ENCODE peak calls at places on chromosomes 2 and 18, in four cellular contexts. K, X, F and P are unnamed samples.

GRCh38 chr2:170862503-170862902 is 45.8 kb downstream of the GAD1 start:
- DNase-seq in K (no peak), X (no peak), F (no peak), P (no peak)

GRCh38 chr2:216195565-216195978 is 86.4 kb downstream of the XRCC5 start:
- DNase-seq in K (no peak), X (no peak), F (no peak), P (no peak)

GRCh38 chr2:170354855-170355649 is 177.1 kb downstream of the MYO3B start:
- DNase-seq in K (no peak), X (no peak), F (no peak), P (no peak)

GRCh38 chr2:128808462-128809255 is 490.0 kb upstream of the HS6ST1 start:
- DNase-seq in K (no peak), X (no peak), F (no peak), P (no peak)

GRCh38 chr2:151560289-151560688 is 150.6 kb downstream of the RIF1 start:
- DNase-seq in K (no peak), X (no peak), F (no peak), P (peak; percentile 60)

GRCh38 chr2:198314559-198315153 is 510.3 kb downstream of the PLCL1 start:
- DNase-seq in K (no peak), X (no peak), F (no peak), P (no peak)

GRCh38 chr2:20962939-20963543 is 80.8 kb downstream of the APOB start:
- DNase-seq in K (peak; percentile 49), X (peak; percentile 44), F (peak; percentile 67), P (peak; percentile 76)

GRCh38 chr18:24995056-24995455 is 356.9 kb downstream of the ZNF521 start:
- DNase-seq in K (no peak), X (no peak), F (no peak), P (no peak)

GRCh38 chr18:32445846-32446245 is 24.8 kb downstream of the GAREM1 start:
- DNase-seq in K (no peak), X (no peak), F (no peak), P (no peak)

GRCh38 chr18:45874501-45875184 is 49.2 kb downstream of the SIGLEC15 start:
- DNase-seq in K (no peak), X (no peak), F (no peak), P (no peak)

GRCh38 chr2:127080226-127080940 is 26.6 kb downstream of the BIN1 start:
- DNase-seq in K (peak; percentile 22), X (peak; percentile 34), F (no peak), P (no peak)

GRCh38 chr18:41828137-41828536 is 126.9 kb upstream of the PIK3C3 start:
- DNase-seq in K (no peak), X (no peak), F (no peak), P (no peak)

GRCh38 chr2:37377187-37377532 is 32.7 kb downstream of the QPCT start:
- DNase-seq in K (no peak), X (no peak), F (no peak), P (no peak)

GRCh38 chr2:239465017-239466001 is 64.5 kb upstream of the HDAC4 start:
- DNase-seq in K (no peak), X (peak; percentile 69), F (peak; percentile 68), P (peak; percentile 76)

GRCh38 chr18:7467708-7468466 is 99.2 kb upstream of the PTPRM start:
- DNase-seq in K (no peak), X (no peak), F (no peak), P (no peak)

GRCh38 chr2:11876436-11876835 is 130.0 kb downstream of the LPIN1 start:
- DNase-seq in K (no peak), X (no peak), F (no peak), P (no peak)

GRCh38 chr2:43005211-43005974 is 213.0 kb upstream of the HAAO start:
- DNase-seq in K (no peak), X (no peak), F (peak; percentile 67), P (no peak)

GRCh38 chr2:176280156-176280555 is 10.9 kb downstream of the MTX2 start:
- DNase-seq in K (no peak), X (no peak), F (no peak), P (no peak)

GRCh38 chr2:237547841-237548416 is 18.4 kb upstream of the PRLH start:
- DNase-seq in K (no peak), X (no peak), F (peak; percentile 59), P (no peak)

GRCh38 chr2:80054339-80054675 is 250.2 kb downstream of the LRRTM1 start:
- DNase-seq in K (no peak), X (no peak), F (no peak), P (no peak)

GRCh38 chr2:227154976-227155375 is 9.0 kb downstream of the COL4A4 start:
- DNase-seq in K (no peak), X (peak; percentile 78), F (no peak), P (no peak)

GRCh38 chr2:211503198-211503597 is 946.8 kb downstream of the CPS1 start:
- DNase-seq in K (no peak), X (no peak), F (no peak), P (no peak)

GRCh38 chr2:37168217-37168981 is 11.6 kb upstream of the EIF2AK2 start:
- DNase-seq in K (no peak), X (no peak), F (no peak), P (no peak)

GRCh38 chr2:65425276-65425675 is 7.1 kb downstream of the SPRED2 start:
- DNase-seq in K (no peak), X (no peak), F (no peak), P (no peak)

GRCh38 chr2:69983392-69983791 is 22.0 kb upstream of the ASPRV1 start:
- DNase-seq in K (no peak), X (no peak), F (no peak), P (no peak)

GRCh38 chr2:108988796-108989713 is at the start of gene EDAR:
- DNase-seq in K (peak; percentile 29), X (peak; percentile 23), F (peak; percentile 59), P (no peak)

GRCh38 chr2:188808921-188809320 is 165.3 kb upstream of the COL3A1 start:
- DNase-seq in K (no peak), X (no peak), F (no peak), P (no peak)

GRCh38 chr2:112163541-112163981 is 25.4 kb downstream of the FBLN7 start:
- DNase-seq in K (no peak), X (no peak), F (no peak), P (no peak)

GRCh38 chr2:233832869-233833812 is 21.2 kb downstream of the HJURP start:
- DNase-seq in K (no peak), X (no peak), F (no peak), P (no peak)

GRCh38 chr2:197181491-197181890 is 129.1 kb downstream of the ANKRD44 start:
- DNase-seq in K (no peak), X (no peak), F (no peak), P (no peak)

GRCh38 chr18:66640431-66640830 is 36.5 kb upstream of the CDH19 start:
- DNase-seq in K (no peak), X (peak; percentile 44), F (no peak), P (no peak)

GRCh38 chr2:88880441-88880953 is 189.0 kb downstream of the RPIA start:
- DNase-seq in K (no peak), X (no peak), F (no peak), P (no peak)

GRCh38 chr2:117832905-117833613 is 18.6 kb downstream of the DDX18 start:
- DNase-seq in K (no peak), X (no peak), F (no peak), P (no peak)

GRCh38 chr2:208269091-208269490 is 3.0 kb downstream of the PIKFYVE start:
- DNase-seq in K (no peak), X (no peak), F (no peak), P (no peak)

GRCh38 chr2:190722061-190722759 is 73.3 kb downstream of the NAB1 start:
- DNase-seq in K (no peak), X (no peak), F (no peak), P (no peak)

GRCh38 chr18:63147973-63148372 is 171.6 kb downstream of the BCL2 start:
- DNase-seq in K (no peak), X (no peak), F (no peak), P (no peak)

DNA sequence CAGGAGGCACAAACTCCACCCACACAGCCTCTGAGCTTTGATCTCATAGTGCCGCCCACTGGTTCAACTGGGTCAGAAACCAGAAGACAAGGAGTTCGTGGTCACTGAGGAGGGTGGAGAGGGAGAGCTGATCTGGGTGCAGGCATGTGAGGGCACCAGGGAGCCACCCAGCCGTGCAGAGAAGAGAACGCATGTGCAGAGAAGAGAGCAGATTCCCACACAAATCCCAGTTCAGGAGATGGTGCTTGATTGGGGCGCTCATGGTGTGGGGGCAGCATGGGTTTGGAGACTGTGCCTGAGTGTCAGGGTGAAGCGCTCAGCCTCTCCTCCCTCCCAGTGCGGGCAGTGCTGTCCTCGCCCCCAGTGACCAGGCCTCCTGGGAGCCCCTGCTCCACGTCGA is 375.2 kb upstream of the MYT1L start:
- DNase-seq in K (no peak), X (no peak), F (no peak), P (no peak)
- H3K9me3 ChIP-seq in K (no peaks in the 10 kb centered on the region), X (no peaks in the 10 kb centered on the region), F (no peaks in the 10 kb centered on the region), P (no peaks in the 10 kb centered on the region)

GRCh38 chr2:213740453-213740852 is 456.2 kb downstream of the SPAG16 start:
- DNase-seq in K (no peak), X (no peak), F (no peak), P (no peak)
- H3K9me3 ChIP-seq in K (no peaks in the 10 kb centered on the region), X (no peaks in the 10 kb centered on the region), F (no peaks in the 10 kb centered on the region), P (no peaks in the 10 kb centered on the region)

GRCh38 chr2:94762600-94762999 is 108.6 kb upstream of the TEKT4 start:
- DNase-seq in K (no peak), X (no peak), F (no peak), P (no peak)
- H3K9me3 ChIP-seq in K (no peaks in the 10 kb centered on the region), X (no peaks in the 10 kb centered on the region), F (no peaks in the 10 kb centered on the region), P (no peaks in the 10 kb centered on the region)

DNA sequence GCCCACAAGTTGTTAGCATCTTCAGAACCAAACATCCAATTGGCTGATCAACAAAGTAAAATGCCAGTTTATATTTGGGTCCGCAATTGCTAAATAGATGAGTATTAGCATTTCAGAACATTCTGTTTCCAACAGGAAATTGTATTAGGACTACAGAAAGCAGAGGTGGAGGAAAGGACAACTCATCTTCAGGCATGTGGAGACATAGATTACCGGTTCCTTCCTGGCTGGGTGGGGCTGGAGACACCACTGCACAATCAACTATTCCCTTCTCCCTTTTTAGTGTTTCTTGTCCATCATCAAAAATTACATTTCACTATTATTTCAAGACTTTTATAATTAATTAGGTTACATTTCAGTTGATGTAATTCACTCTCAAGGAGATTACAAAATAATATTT is 83.8 kb downstream of the ADAM23 start:
- DNase-seq in K (no peak), X (no peak), F (no peak), P (no peak)
- H3K9me3 ChIP-seq in K (no peaks in the 10 kb centered on the region), X (no peaks in the 10 kb centered on the region), F (no peaks in the 10 kb centered on the region), P (no peaks in the 10 kb centered on the region)